ENCODE peak calls at places on chromosomes 4 and X, in ten cellular contexts. R is fibroblast of the aortic adventitia, M is OCI-LY7, N is HFF-Myc, I is fibroblast of lung, W is spleen, A is IMR-90, X is colonic mucosa, S is right atrium auricular region, K is ovary. G is an unnamed sample.

GRCh38 chrX:80817002-80817401 is 7.3 kb upstream of the BRWD3 start:
- DNase-seq in W (no peak), K (no peak), M (no peak), I (peak), N (no peak), S (no peak), X (no peak), R (peak), A (no peak), G (no peak)

GRCh38 chr4:164012396-164013027 is 518.0 kb downstream of the TMA16 start:
- DNase-seq in M (peak), W (no peak), S (no peak), X (no peak), A (no peak), N (no peak), R (no peak), K (no peak), I (peak), G (peak)

GRCh38 chr4:2096073-2096609 is 37.0 kb downstream of the NAT8L start:
- DNase-seq in I (no peak), W (no peak), A (no peak), K (no peak), S (no peak), R (no peak), X (no peak), M (no peak), N (no peak), G (no peak)

GRCh38 chr4:111070390-111070789 is 447.5 kb upstream of the PITX2 start:
- DNase-seq in X (no peak), I (no peak), S (no peak), K (no peak), N (no peak), M (no peak), R (peak), A (no peak), W (no peak), G (no peak)

GRCh38 chrX:108090474-108091265 is 672 bp downstream of the PSMD10 start:
- DNase-seq in S (no peak), W (no peak), N (no peak), K (no peak), X (no peak), M (no peak), R (peak), A (peak), I (peak), G (no peak)

GRCh38 chr4:43242611-43243010 is 350.1 kb downstream of the GRXCR1 start:
- DNase-seq in I (peak), S (no peak), K (no peak), N (no peak), W (no peak), M (no peak), A (peak), R (peak), X (no peak), G (no peak)

GRCh38 chr4:7537853-7538252 is 103.1 kb upstream of the PSAPL1 start:
- DNase-seq in A (no peak), I (no peak), R (no peak), W (no peak), N (no peak), S (no peak), K (no peak), X (no peak), M (no peak), G (no peak)

GRCh38 chrX:140572724-140573123 is 67.9 kb upstream of the SOX3 start:
- DNase-seq in W (no peak), I (peak), M (peak), S (no peak), X (peak), N (no peak), K (no peak), A (peak), R (peak), G (peak)

GRCh38 chrX:39475372-39475771 is 622.4 kb downstream of the BCOR start:
- DNase-seq in K (no peak), M (no peak), S (no peak), W (no peak), R (no peak), A (no peak), I (no peak), X (no peak), N (no peak), G (no peak)

GRCh38 chr4:165410214-165410613 is 31.4 kb downstream of the CPE start:
- DNase-seq in X (no peak), W (no peak), R (no peak), S (no peak), N (no peak), I (no peak), A (no peak), M (no peak), K (no peak), G (no peak)

GRCh38 chr4:165418116-165418515 is 39.3 kb downstream of the CPE start:
- DNase-seq in S (no peak), I (no peak), M (no peak), W (no peak), X (no peak), R (no peak), K (no peak), A (no peak), N (no peak), G (no peak)

GRCh38 chr4:165415910-165416309 is 37.1 kb downstream of the CPE start:
- DNase-seq in I (no peak), N (no peak), K (no peak), R (no peak), M (no peak), X (no peak), A (no peak), S (no peak), W (no peak), G (no peak)
- TF ChIP-seq CTCF in I (no peak), N (no peak), K (no peak), R (no peak), M (no peak), X (no peak), A (no peak), S (no peak), W (no peak), G (no peak)

GRCh38 chrX:1788300-1788911 is 173.5 kb downstream of the ASMT start:
- DNase-seq in M (no peak), X (no peak), S (no peak), W (no peak), N (no peak), A (no peak), K (no peak), I (no peak), R (no peak), G (no peak)

GRCh38 chrX:1778817-1779216 is 164.0 kb downstream of the ASMT start:
- DNase-seq in R (no peak), A (no peak), W (no peak), I (peak), N (no peak), M (no peak), K (no peak), X (no peak), S (no peak), G (no peak)

GRCh38 chrX:1784773-1785172 is 169.9 kb downstream of the ASMT start:
- DNase-seq in W (no peak), I (no peak), M (no peak), K (no peak), A (no peak), S (no peak), N (no peak), R (no peak), X (no peak), G (no peak)
- TF ChIP-seq CTCF in W (no peak), I (no peak), M (peak), K (no peak), A (no peak), S (no peak), N (no peak), R (no peak), X (no peak), G (no peak)

DNA sequence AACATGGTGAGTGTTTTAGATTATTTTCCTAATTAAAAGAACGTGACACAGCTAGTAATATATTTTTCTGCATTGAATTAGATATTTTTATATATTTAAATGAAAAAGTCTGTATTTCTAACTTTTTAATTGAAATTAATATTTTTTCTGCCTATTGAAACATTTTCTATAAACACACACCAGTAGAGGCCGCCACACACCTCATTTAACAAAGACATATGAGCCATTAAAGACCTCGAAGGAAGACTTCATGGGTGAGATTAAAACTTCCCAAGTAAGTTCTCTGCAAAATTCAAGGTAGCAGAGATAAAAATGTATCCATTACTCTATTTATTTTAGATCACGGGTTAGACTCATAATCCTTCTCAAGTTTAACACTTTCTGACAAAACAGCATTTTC is 8.3 kb downstream of the SLITRK2 start:
- DNase-seq in X (no peak), M (peak), S (no peak), N (no peak), A (no peak), W (no peak), R (no peak), I (no peak), K (no peak), G (no peak)
- TF ChIP-seq CTCF in X (no peak), M (peak), S (peak), N (no peak), A (peak), W (no peak), R (no peak), I (no peak), K (no peak), G (no peak)

GRCh38 chr4:169115897-169116254 is 105.8 kb upstream of the CBR4 start:
- DNase-seq in N (peak), I (peak), R (peak), M (no peak), S (no peak), K (no peak), W (no peak), A (peak), X (peak), G (no peak)
- TF ChIP-seq CTCF in N (peak), I (peak), R (peak), M (no peak), S (no peak), K (no peak), W (no peak), A (peak), X (no peak), G (no peak)

DNA sequence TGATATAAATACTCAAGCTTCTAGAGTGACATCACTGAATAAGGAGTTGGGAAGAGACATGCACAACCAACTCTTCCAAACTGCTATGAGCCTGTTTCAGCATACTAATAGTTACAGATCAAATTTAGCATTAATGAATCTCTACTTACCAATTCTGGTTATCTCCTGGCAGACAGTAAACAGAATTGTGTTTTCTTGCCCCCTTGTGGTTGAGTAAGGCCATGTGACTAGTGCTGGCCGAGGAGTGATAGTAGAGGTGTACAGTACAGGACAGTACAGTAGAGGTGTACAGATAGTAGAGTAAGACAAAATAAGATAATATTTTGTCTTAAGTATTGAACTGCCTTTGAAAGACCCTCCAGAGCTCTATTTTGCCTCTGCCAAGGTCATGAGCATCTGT is 681.4 kb downstream of the GABRG1 start:
- DNase-seq in M (no peak), X (no peak), W (no peak), N (no peak), K (no peak), A (no peak), R (no peak), S (no peak), I (no peak), G (no peak)
- TF ChIP-seq CTCF in M (peak), X (no peak), W (no peak), N (no peak), K (no peak), A (no peak), R (no peak), S (peak), I (no peak), G (no peak)

DNA sequence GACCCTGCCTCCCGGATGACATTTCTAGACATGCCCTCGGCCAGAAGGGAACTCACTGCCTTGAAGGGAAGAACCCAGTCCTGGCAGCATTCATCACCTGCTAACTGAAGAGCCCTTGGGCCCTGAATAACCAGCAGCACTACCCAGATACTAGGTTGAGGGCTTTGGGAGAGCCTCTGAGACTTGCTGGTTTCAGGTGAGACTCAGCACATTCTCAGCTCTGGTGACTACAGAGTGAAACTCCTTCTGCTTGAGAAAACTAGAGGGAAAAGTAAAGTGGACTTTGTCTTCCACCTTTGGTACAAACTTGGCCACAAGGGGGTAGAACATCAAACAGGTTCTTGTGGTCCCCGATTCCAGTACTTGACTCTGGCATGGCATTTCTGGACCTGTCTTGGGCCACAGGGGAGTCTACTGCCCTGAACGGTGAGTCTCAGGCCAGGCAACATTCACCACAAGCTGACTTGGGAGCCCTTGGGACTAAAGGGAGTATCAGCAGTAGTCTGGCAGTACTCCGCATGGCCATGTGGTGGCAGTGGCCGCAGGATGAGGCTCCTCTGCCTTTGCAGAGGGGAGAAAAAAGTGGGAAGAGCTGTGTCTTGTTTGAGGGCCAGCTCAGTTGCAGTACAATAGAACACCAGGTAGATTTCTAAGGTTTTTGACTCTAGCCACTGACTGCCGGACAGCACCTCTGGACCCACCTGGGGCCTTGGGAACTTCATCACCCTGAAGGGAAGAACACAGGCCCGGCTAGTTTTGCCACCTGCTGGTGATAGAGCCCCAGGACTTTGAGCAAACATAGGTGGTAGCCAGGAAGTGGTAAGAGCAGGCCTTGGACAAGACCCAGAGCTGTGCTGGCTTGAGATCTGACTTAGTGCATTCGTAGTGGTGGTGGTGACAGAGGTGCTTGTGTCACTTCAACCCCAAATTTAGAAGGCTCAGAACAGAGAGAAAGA is 414.8 kb downstream of the OPHN1 start:
- DNase-seq in I (peak), W (no peak), R (peak), M (no peak), S (no peak), K (no peak), A (peak), N (no peak), X (no peak), G (no peak)
- TF ChIP-seq CTCF in I (peak), W (no peak), R (peak), M (peak), S (peak), K (no peak), A (peak), N (peak), X (peak), G (no peak)

GRCh38 chr4:4526401-4526800 is 15.4 kb downstream of the STX18 start:
- DNase-seq in M (no peak), K (no peak), W (no peak), R (no peak), X (no peak), I (no peak), N (no peak), S (no peak), A (no peak), G (no peak)

GRCh38 chr4:4519296-4519898 is 22.5 kb downstream of the STX18 start:
- DNase-seq in I (no peak), M (no peak), S (no peak), N (no peak), X (no peak), K (no peak), R (peak), A (peak), W (no peak), G (no peak)

GRCh38 chr4:4521069-4521468 is 20.8 kb downstream of the STX18 start:
- DNase-seq in R (peak), W (no peak), K (no peak), M (no peak), S (no peak), N (no peak), A (no peak), X (no peak), I (no peak), G (no peak)

GRCh38 chr4:4521767-4522166 is 20.1 kb downstream of the STX18 start:
- DNase-seq in N (no peak), K (no peak), M (no peak), X (no peak), W (no peak), I (no peak), R (no peak), S (no peak), A (no peak), G (no peak)

DNA sequence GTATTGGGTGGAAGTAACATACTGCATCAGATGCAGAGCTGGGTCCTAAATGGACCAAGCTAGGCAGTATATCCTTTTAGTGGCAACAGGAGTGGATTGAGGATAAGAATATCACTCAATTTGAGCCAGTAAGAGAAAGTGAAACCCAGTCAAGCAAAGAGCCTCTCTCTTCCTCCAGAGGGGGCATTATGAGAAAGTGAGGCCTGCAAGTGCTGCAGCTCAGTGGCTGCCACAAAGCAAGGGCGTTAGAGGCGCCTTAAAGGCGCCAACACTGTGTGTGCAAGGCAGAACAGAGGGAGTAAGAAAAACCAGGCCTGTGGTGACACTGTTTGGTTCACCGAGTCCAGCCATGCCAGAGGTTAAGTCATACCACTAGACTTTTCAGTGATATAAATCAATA is 17.5 kb downstream of the STX18 start:
- DNase-seq in N (no peak), I (no peak), X (no peak), K (no peak), M (peak), R (no peak), A (peak), W (peak), S (no peak), G (peak)
- TF ChIP-seq CTCF in N (no peak), I (peak), X (no peak), K (no peak), M (peak), R (peak), A (no peak), W (peak), S (no peak), G (peak)

GRCh38 chrX:23656684-23657083 is 10.6 kb upstream of the PRDX4 start:
- DNase-seq in S (no peak), W (no peak), R (peak), I (peak), N (no peak), K (peak), M (no peak), A (peak), X (no peak), G (no peak)
- TF ChIP-seq CTCF in S (no peak), W (no peak), R (no peak), I (no peak), N (no peak), K (no peak), M (no peak), A (no peak), X (no peak), G (no peak)

GRCh38 chrX:20274121-20274520 is 7.4 kb upstream of the RPS6KA3 start:
- DNase-seq in X (no peak), K (no peak), I (peak), S (no peak), A (no peak), W (no peak), N (no peak), M (no peak), R (no peak), G (no peak)

GRCh38 chrX:20271730-20272129 is 5.0 kb upstream of the RPS6KA3 start:
- DNase-seq in I (no peak), K (no peak), X (no peak), W (no peak), A (peak), N (no peak), R (no peak), M (no peak), S (no peak), G (no peak)

GRCh38 chrX:20269848-20270556 is 3.3 kb upstream of the RPS6KA3 start:
- DNase-seq in W (no peak), R (no peak), A (no peak), N (no peak), M (no peak), S (no peak), X (no peak), K (no peak), I (peak), G (no peak)

GRCh38 chrX:20270557-20270880 is 3.8 kb upstream of the RPS6KA3 start:
- DNase-seq in X (no peak), S (no peak), M (no peak), K (no peak), N (no peak), W (no peak), I (no peak), A (peak), R (peak), G (no peak)

DNA sequence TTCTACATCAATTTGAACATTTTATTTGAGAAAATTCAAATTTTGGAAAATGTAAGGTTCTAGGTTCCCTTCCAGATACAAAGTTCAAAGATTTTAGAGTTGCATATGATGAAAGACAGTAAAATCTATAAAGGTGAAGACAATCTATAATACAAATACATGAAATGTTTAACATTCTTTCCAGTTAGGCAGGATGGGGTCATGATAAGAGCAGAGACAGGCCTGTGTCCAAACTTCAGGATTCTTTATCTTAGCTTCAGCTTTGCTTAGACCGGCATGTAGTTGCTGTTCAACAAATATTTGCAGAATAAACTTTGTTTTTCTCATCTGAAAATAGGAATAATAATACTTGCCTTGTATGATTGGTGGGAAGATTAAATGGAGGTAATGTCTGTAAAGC is 4.5 kb upstream of the RPS6KA3 start:
- DNase-seq in I (no peak), X (no peak), N (no peak), M (no peak), R (no peak), K (no peak), S (no peak), W (no peak), A (no peak), G (no peak)
- TF ChIP-seq CTCF in I (no peak), X (no peak), N (no peak), M (no peak), R (no peak), K (no peak), S (no peak), W (no peak), A (no peak), G (no peak)